ENCODE peak calls at places on chromosome X, in four cellular contexts. One of them, this sample, is unnamed.

GRCh38 chrX:81003491-81004185 is 194.0 kb upstream of the BRWD3 start:
- DNase-seq in colonic mucosa: no peak
- DNase-seq in neural crest cell: no peak
- DNase-seq in activated B cell treated with CpG ODN at 0.5 μM for 24 hours: no peak
- DNase-seq in this sample: no peak

GRCh38 chrX:21745756-21746155 is 12.2 kb downstream of the SMPX start:
- DNase-seq in neural crest cell: peak
- DNase-seq in colonic mucosa: peak
- DNase-seq in activated B cell treated with CpG ODN at 0.5 μM for 24 hours: peak
- DNase-seq in this sample: no peak

GRCh38 chrX:101206471-101206870 is 13.1 kb upstream of the DRP2 start:
- DNase-seq in colonic mucosa: no peak
- DNase-seq in activated B cell treated with CpG ODN at 0.5 μM for 24 hours: no peak
- DNase-seq in neural crest cell: no peak
- DNase-seq in this sample: no peak

GRCh38 chrX:43693602-43694406 is 37.7 kb downstream of the MAOA start:
- DNase-seq in neural crest cell: no peak
- DNase-seq in colonic mucosa: peak
- DNase-seq in activated B cell treated with CpG ODN at 0.5 μM for 24 hours: no peak
- DNase-seq in this sample: no peak

GRCh38 chrX:136491832-136492231 is 4.1 kb downstream of the BRS3 start:
- DNase-seq in activated B cell treated with CpG ODN at 0.5 μM for 24 hours: no peak
- DNase-seq in neural crest cell: no peak
- DNase-seq in colonic mucosa: no peak
- DNase-seq in this sample: no peak

GRCh38 chrX:3820170-3820569 is 106.7 kb upstream of the PRKX start:
- DNase-seq in neural crest cell: no peak
- DNase-seq in activated B cell treated with CpG ODN at 0.5 μM for 24 hours: no peak
- DNase-seq in colonic mucosa: no peak
- DNase-seq in this sample: no peak

GRCh38 chrX:122439836-122440235 is 744.2 kb upstream of the GRIA3 start:
- DNase-seq in activated B cell treated with CpG ODN at 0.5 μM for 24 hours: no peak
- DNase-seq in colonic mucosa: no peak
- DNase-seq in neural crest cell: no peak
- DNase-seq in this sample: no peak

GRCh38 chrX:39212456-39212855 is 411.2 kb downstream of the MID1IP1 start:
- DNase-seq in colonic mucosa: no peak
- DNase-seq in neural crest cell: no peak
- DNase-seq in activated B cell treated with CpG ODN at 0.5 μM for 24 hours: no peak
- DNase-seq in this sample: no peak

GRCh38 chrX:133374874-133375387 is 40.4 kb downstream of the GPC4 start:
- DNase-seq in neural crest cell: no peak
- DNase-seq in colonic mucosa: no peak
- DNase-seq in activated B cell treated with CpG ODN at 0.5 μM for 24 hours: no peak
- DNase-seq in this sample: no peak

GRCh38 chrX:118665204-118665603 is 62.2 kb upstream of the IL13RA1 start:
- DNase-seq in colonic mucosa: no peak
- DNase-seq in neural crest cell: no peak
- DNase-seq in activated B cell treated with CpG ODN at 0.5 μM for 24 hours: no peak
- DNase-seq in this sample: no peak
- TF ChIP-seq CTCF in colonic mucosa: no peak
- TF ChIP-seq CTCF in neural crest cell: no peak
- TF ChIP-seq CTCF in activated B cell treated with CpG ODN at 0.5 μM for 24 hours: no peak
- TF ChIP-seq CTCF in this sample: no peak

DNA sequence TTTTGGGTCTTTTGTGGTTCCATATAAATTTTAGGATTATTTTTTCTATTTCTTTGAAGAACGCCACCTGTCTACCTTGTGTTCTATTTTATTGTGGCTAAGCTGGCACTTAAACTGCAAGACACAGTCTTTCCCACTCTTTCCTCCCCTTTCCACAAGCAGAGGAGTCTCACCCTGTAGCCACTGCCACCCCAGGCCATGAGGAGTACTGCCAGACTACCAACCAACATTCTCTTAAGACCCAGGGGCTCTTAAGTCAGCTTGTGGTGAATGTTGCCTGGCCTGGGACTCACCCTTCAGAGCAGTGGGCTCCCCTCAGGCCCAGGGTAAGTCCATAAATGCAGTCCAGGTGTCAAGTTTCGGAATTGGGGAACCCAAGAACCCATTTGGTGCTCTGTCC is 58.0 kb upstream of the FMR1 start:
- DNase-seq in colonic mucosa: no peak
- DNase-seq in activated B cell treated with CpG ODN at 0.5 μM for 24 hours: no peak
- DNase-seq in neural crest cell: no peak
- DNase-seq in this sample: no peak
- TF ChIP-seq CTCF in colonic mucosa: no peak
- TF ChIP-seq CTCF in activated B cell treated with CpG ODN at 0.5 μM for 24 hours: no peak
- TF ChIP-seq CTCF in neural crest cell: no peak
- TF ChIP-seq CTCF in this sample: no peak

DNA sequence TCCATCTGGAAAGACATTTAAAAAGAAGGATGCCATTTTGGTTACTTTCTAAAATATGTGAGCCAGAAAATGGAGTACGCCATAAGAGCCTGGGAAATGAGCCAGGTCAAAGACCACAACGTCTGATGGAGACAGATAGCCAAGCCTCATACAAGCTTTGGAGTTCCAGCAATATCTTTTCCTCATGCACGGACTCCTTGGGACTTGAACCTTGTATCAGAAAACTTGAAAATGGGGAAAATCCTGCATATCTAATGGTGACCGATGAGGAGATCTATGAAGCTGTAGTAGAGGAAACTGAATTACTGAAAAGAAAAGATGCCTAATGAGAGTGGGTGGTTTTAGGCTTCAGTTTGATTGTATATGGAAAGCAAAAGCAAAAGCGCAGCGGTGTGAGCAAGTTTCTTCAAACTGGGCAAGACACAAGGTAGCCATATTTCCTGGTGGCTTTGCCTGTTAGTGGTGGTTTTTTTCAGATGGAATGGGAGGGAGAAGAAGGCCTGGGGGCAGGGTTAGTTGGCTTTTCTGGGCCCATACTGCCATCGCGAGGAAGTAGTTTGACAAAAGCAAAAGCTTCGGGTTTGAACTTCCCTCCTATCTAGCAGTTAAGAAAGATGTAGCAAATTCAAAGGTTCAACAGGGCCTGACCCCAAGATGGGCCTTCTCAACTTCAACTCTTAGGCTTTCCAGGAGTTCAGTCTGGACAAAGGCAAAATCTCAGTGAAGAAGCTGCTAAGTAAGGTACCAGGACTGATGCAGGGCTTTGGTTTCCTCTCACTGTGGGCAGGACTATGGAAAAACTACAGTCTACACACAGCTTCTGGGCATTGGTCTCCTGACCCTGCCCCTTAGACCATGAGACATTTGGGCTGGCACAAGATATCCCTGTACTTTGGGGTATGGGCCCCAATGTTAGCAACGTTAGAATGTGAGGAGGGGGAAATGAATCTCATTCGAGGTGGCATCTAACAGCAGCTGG is 210.0 kb upstream of the STK26 start:
- DNase-seq in neural crest cell: no peak
- DNase-seq in colonic mucosa: peak
- DNase-seq in activated B cell treated with CpG ODN at 0.5 μM for 24 hours: peak
- DNase-seq in this sample: peak
- TF ChIP-seq CTCF in neural crest cell: no peak
- TF ChIP-seq CTCF in colonic mucosa: peak
- TF ChIP-seq CTCF in activated B cell treated with CpG ODN at 0.5 μM for 24 hours: no peak
- TF ChIP-seq CTCF in this sample: peak

DNA sequence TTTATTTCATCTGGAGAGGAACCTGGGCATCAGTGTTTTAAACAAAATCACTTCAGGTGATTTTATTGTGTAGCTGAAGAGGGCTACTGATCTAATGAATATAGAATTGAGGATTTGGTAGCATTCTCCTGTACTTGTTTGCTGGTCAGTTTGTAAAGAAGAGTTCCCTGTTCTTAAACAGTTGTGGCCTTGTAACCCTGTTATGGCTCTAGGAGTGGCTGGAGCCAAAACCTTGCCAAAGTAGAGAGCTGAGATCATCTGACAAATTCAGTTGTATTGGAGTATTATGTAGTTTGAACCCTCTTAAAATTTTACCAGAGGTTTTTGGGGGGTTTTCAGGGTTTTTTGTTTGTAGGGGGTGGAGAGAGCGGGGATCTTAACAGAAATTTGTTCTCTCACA is 36.5 kb downstream of the USP9X start:
- DNase-seq in colonic mucosa: no peak
- DNase-seq in activated B cell treated with CpG ODN at 0.5 μM for 24 hours: no peak
- DNase-seq in neural crest cell: no peak
- DNase-seq in this sample: no peak
- TF ChIP-seq CTCF in colonic mucosa: no peak
- TF ChIP-seq CTCF in activated B cell treated with CpG ODN at 0.5 μM for 24 hours: no peak
- TF ChIP-seq CTCF in neural crest cell: no peak
- TF ChIP-seq CTCF in this sample: no peak

GRCh38 chrX:129545408-129545807 is 5.3 kb downstream of the OCRL start:
- DNase-seq in colonic mucosa: no peak
- DNase-seq in neural crest cell: no peak
- DNase-seq in activated B cell treated with CpG ODN at 0.5 μM for 24 hours: no peak
- DNase-seq in this sample: no peak

GRCh38 chrX:129534816-129535578 is 5.1 kb upstream of the OCRL start:
- DNase-seq in neural crest cell: no peak
- DNase-seq in activated B cell treated with CpG ODN at 0.5 μM for 24 hours: no peak
- DNase-seq in colonic mucosa: no peak
- DNase-seq in this sample: no peak

GRCh38 chrX:129544780-129545179 is 4.7 kb downstream of the OCRL start:
- DNase-seq in neural crest cell: no peak
- DNase-seq in activated B cell treated with CpG ODN at 0.5 μM for 24 hours: no peak
- DNase-seq in colonic mucosa: no peak
- DNase-seq in this sample: no peak

GRCh38 chrX:129540725-129541184 is 696 bp downstream of the OCRL start:
- DNase-seq in colonic mucosa: peak
- DNase-seq in neural crest cell: no peak
- DNase-seq in activated B cell treated with CpG ODN at 0.5 μM for 24 hours: no peak
- DNase-seq in this sample: no peak

GRCh38 chrX:129540068-129540653 is at the start of gene OCRL:
- DNase-seq in activated B cell treated with CpG ODN at 0.5 μM for 24 hours: peak
- DNase-seq in neural crest cell: peak
- DNase-seq in colonic mucosa: peak
- DNase-seq in this sample: peak
- TF ChIP-seq CTCF in activated B cell treated with CpG ODN at 0.5 μM for 24 hours: no peak
- TF ChIP-seq CTCF in neural crest cell: peak
- TF ChIP-seq CTCF in colonic mucosa: peak
- TF ChIP-seq CTCF in this sample: peak

GRCh38 chrX:17024896-17025295 is 78.4 kb downstream of the REPS2 start:
- DNase-seq in colonic mucosa: peak
- DNase-seq in neural crest cell: no peak
- DNase-seq in activated B cell treated with CpG ODN at 0.5 μM for 24 hours: no peak
- DNase-seq in this sample: no peak
- TF ChIP-seq CTCF in colonic mucosa: no peak
- TF ChIP-seq CTCF in neural crest cell: no peak
- TF ChIP-seq CTCF in activated B cell treated with CpG ODN at 0.5 μM for 24 hours: no peak
- TF ChIP-seq CTCF in this sample: no peak

GRCh38 chrX:115939636-115940160 is 230.8 kb upstream of the AGTR2 start:
- DNase-seq in colonic mucosa: no peak
- DNase-seq in activated B cell treated with CpG ODN at 0.5 μM for 24 hours: no peak
- DNase-seq in neural crest cell: no peak
- DNase-seq in this sample: no peak

GRCh38 chrX:115939070-115939469 is 231.5 kb upstream of the AGTR2 start:
- DNase-seq in colonic mucosa: no peak
- DNase-seq in neural crest cell: no peak
- DNase-seq in activated B cell treated with CpG ODN at 0.5 μM for 24 hours: no peak
- DNase-seq in this sample: no peak

GRCh38 chrX:115940348-115940747 is 230.2 kb upstream of the AGTR2 start:
- DNase-seq in activated B cell treated with CpG ODN at 0.5 μM for 24 hours: no peak
- DNase-seq in neural crest cell: no peak
- DNase-seq in colonic mucosa: no peak
- DNase-seq in this sample: no peak

GRCh38 chrX:115941388-115941787 is 229.2 kb upstream of the AGTR2 start:
- DNase-seq in colonic mucosa: no peak
- DNase-seq in neural crest cell: no peak
- DNase-seq in activated B cell treated with CpG ODN at 0.5 μM for 24 hours: no peak
- DNase-seq in this sample: no peak

GRCh38 chrX:115940888-115941332 is 229.6 kb upstream of the AGTR2 start:
- DNase-seq in neural crest cell: no peak
- DNase-seq in activated B cell treated with CpG ODN at 0.5 μM for 24 hours: no peak
- DNase-seq in colonic mucosa: peak
- DNase-seq in this sample: no peak
- TF ChIP-seq CTCF in neural crest cell: no peak
- TF ChIP-seq CTCF in activated B cell treated with CpG ODN at 0.5 μM for 24 hours: no peak
- TF ChIP-seq CTCF in colonic mucosa: peak
- TF ChIP-seq CTCF in this sample: no peak

GRCh38 chrX:84907324-84907946 is 96.2 kb upstream of the APOOL start:
- DNase-seq in activated B cell treated with CpG ODN at 0.5 μM for 24 hours: no peak
- DNase-seq in neural crest cell: no peak
- DNase-seq in colonic mucosa: no peak
- DNase-seq in this sample: no peak
- TF ChIP-seq CTCF in activated B cell treated with CpG ODN at 0.5 μM for 24 hours: no peak
- TF ChIP-seq CTCF in neural crest cell: peak
- TF ChIP-seq CTCF in colonic mucosa: no peak
- TF ChIP-seq CTCF in this sample: no peak

DNA sequence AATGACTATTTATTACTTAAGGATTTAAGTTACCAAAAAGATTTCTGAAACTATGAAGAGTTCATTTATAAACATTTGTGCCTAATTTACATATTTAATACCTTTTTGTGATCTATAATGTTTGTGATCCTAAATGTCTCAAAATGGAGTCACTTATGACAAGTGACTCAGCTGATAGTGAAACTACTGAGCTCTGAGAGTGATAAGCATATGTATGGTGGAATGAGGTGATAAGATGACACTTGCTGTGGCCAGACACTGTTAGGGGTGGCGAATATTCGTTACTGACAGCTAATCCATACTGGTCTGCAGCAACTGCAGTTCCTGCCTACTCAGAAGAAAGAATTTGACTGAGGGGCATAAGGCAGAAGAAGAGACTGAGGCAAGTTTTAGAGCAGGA is 5.5 kb upstream of the NXF3 start:
- DNase-seq in activated B cell treated with CpG ODN at 0.5 μM for 24 hours: no peak
- DNase-seq in neural crest cell: no peak
- DNase-seq in colonic mucosa: no peak
- DNase-seq in this sample: no peak
- TF ChIP-seq CTCF in activated B cell treated with CpG ODN at 0.5 μM for 24 hours: no peak
- TF ChIP-seq CTCF in neural crest cell: no peak
- TF ChIP-seq CTCF in colonic mucosa: no peak
- TF ChIP-seq CTCF in this sample: no peak

DNA sequence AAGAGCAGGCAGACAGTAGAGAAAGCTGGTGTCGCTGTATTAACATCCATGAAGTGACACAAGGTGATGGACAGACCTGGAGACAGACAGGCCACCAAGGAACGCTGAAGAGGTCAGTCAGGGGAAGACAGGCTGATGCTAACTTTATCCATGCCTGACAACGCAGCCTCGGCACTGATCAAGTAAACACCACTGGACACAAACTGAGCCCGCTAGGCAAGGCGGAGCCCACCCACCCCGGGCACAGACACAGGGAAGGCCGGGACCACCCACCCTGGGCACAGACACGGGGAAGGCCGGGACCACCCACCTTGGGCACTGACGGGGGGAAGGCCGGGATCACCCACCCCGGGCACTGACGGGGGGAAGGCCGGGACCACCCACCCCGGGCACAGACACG is 18.8 kb downstream of the PPP2R3B start:
- DNase-seq in activated B cell treated with CpG ODN at 0.5 μM for 24 hours: no peak
- DNase-seq in neural crest cell: no peak
- DNase-seq in colonic mucosa: no peak
- DNase-seq in this sample: no peak
- TF ChIP-seq CTCF in activated B cell treated with CpG ODN at 0.5 μM for 24 hours: no peak
- TF ChIP-seq CTCF in neural crest cell: no peak
- TF ChIP-seq CTCF in colonic mucosa: no peak
- TF ChIP-seq CTCF in this sample: no peak

This sample was measured in CD14-positive monocyte.